ENCODE peak calls at places on chromosomes 12 and 14, in four cellular contexts. One of them, this sample, is unnamed.

GRCh38 chr12:26278666-26279065 is 83.3 kb downstream of the SSPN start:
- DNase-seq in K562: no peak
- DNase-seq in WTC11: no peak
- DNase-seq in H1: no peak
- DNase-seq in this sample: no peak

GRCh38 chr12:49974231-49974675 is 1.5 kb downstream of the AQP6 start:
- DNase-seq in WTC11: no peak
- DNase-seq in H1: peak; percentile 54
- DNase-seq in K562: peak; percentile 70
- DNase-seq in this sample: peak; percentile 88

GRCh38 chr12:49091056-49091835 is 3.4 kb downstream of the DHH start:
- DNase-seq in WTC11: peak; percentile 21
- DNase-seq in H1: peak; percentile 63
- DNase-seq in K562: peak; percentile 31
- DNase-seq in this sample: no peak

GRCh38 chr12:92905258-92905810 is 23.8 kb downstream of the EEA1 start:
- DNase-seq in H1: no peak
- DNase-seq in WTC11: no peak
- DNase-seq in K562: no peak
- DNase-seq in this sample: no peak

GRCh38 chr12:50196537-50196936 is 29.4 kb upstream of the CERS5 start:
- DNase-seq in WTC11: no peak
- DNase-seq in H1: no peak
- DNase-seq in K562: no peak
- DNase-seq in this sample: no peak

GRCh38 chr12:92987362-92987761 is 58.3 kb upstream of the EEA1 start:
- DNase-seq in K562: peak; percentile 76
- DNase-seq in WTC11: no peak
- DNase-seq in H1: no peak
- DNase-seq in this sample: peak; percentile 48

GRCh38 chr12:95054206-95054605 is 19.2 kb downstream of the NR2C1 start:
- DNase-seq in H1: no peak
- DNase-seq in K562: no peak
- DNase-seq in WTC11: no peak
- DNase-seq in this sample: no peak

GRCh38 chr12:124837958-124838803 is 25.5 kb downstream of the SCARB1 start:
- DNase-seq in H1: no peak
- DNase-seq in WTC11: no peak
- DNase-seq in K562: no peak
- DNase-seq in this sample: peak; percentile 96

GRCh38 chr12:87136330-87136976 is 880.3 kb upstream of the MGAT4C start:
- DNase-seq in K562: no peak
- DNase-seq in H1: no peak
- DNase-seq in WTC11: no peak
- DNase-seq in this sample: no peak

GRCh38 chr14:89365071-89365801 is 51.8 kb downstream of the FOXN3 start:
- DNase-seq in WTC11: no peak
- DNase-seq in H1: no peak
- DNase-seq in K562: no peak
- DNase-seq in this sample: no peak

GRCh38 chr12:46445093-46445492 is 72.5 kb upstream of the SLC38A2 start:
- DNase-seq in K562: no peak
- DNase-seq in WTC11: no peak
- DNase-seq in H1: no peak
- DNase-seq in this sample: no peak

GRCh38 chr12:117151195-117152031 is 38.9 kb downstream of the FBXO21 start:
- DNase-seq in WTC11: peak; percentile 90
- DNase-seq in H1: peak; percentile 90
- DNase-seq in K562: peak; percentile 93
- DNase-seq in this sample: peak; percentile 68

GRCh38 chr12:2118061-2118460 is 65.3 kb downstream of the CACNA1C start:
- DNase-seq in H1: no peak
- DNase-seq in WTC11: peak; percentile 30
- DNase-seq in K562: peak; percentile 5
- DNase-seq in this sample: no peak

GRCh38 chr14:90424075-90424474 is 27.2 kb downstream of the CALM1 start:
- DNase-seq in WTC11: no peak
- DNase-seq in K562: no peak
- DNase-seq in H1: no peak
- DNase-seq in this sample: no peak

GRCh38 chr14:90419200-90419599 is 22.4 kb downstream of the CALM1 start:
- DNase-seq in K562: peak; percentile 6
- DNase-seq in WTC11: no peak
- DNase-seq in H1: no peak
- DNase-seq in this sample: no peak

GRCh38 chr14:90421001-90421580 is 24.3 kb downstream of the CALM1 start:
- DNase-seq in WTC11: no peak
- DNase-seq in K562: no peak
- DNase-seq in H1: no peak
- DNase-seq in this sample: no peak

GRCh38 chr14:90423166-90423565 is 26.3 kb downstream of the CALM1 start:
- DNase-seq in K562: no peak
- DNase-seq in WTC11: no peak
- DNase-seq in H1: no peak
- DNase-seq in this sample: no peak

GRCh38 chr14:90421621-90422020 is 24.8 kb downstream of the CALM1 start:
- DNase-seq in K562: no peak
- DNase-seq in H1: no peak
- DNase-seq in WTC11: no peak
- DNase-seq in this sample: no peak
- TF ChIP-seq TEAD4 in K562: no peak
- TF ChIP-seq TEAD4 in H1: no peak
- TF ChIP-seq TEAD4 in WTC11: no peak
- TF ChIP-seq TEAD4 in this sample: no peak

DNA sequence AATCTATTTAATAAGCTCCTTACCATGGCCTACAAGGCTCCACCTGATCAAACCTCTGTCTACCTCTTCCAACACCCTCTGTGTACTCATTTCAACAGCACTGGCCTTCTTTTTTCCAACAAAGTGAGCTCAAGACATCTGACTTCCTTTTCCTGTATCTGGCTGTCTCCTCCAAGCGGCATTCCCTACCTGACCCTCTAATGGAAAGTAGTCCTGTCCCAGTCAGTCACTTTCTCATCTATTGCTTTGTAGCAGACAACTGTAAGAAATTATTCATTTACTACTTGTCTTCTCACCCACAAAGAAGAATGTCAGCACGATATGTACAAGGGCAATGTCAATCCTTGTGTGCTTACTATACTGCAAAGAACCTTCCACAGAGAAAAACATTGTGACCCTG is 149.6 kb downstream of the MED13L start:
- DNase-seq in H1: no peak
- DNase-seq in WTC11: no peak
- DNase-seq in K562: no peak
- DNase-seq in this sample: no peak
- TF ChIP-seq TEAD4 in H1: no peak
- TF ChIP-seq TEAD4 in WTC11: no peak
- TF ChIP-seq TEAD4 in K562: no peak
- TF ChIP-seq TEAD4 in this sample: no peak

GRCh38 chr12:101915856-101916255 is 38.5 kb downstream of the DRAM1 start:
- DNase-seq in H1: no peak
- DNase-seq in K562: no peak
- DNase-seq in WTC11: no peak
- DNase-seq in this sample: no peak
- TF ChIP-seq TEAD4 in H1: no peak
- TF ChIP-seq TEAD4 in K562: no peak
- TF ChIP-seq TEAD4 in WTC11: no peak
- TF ChIP-seq TEAD4 in this sample: no peak

DNA sequence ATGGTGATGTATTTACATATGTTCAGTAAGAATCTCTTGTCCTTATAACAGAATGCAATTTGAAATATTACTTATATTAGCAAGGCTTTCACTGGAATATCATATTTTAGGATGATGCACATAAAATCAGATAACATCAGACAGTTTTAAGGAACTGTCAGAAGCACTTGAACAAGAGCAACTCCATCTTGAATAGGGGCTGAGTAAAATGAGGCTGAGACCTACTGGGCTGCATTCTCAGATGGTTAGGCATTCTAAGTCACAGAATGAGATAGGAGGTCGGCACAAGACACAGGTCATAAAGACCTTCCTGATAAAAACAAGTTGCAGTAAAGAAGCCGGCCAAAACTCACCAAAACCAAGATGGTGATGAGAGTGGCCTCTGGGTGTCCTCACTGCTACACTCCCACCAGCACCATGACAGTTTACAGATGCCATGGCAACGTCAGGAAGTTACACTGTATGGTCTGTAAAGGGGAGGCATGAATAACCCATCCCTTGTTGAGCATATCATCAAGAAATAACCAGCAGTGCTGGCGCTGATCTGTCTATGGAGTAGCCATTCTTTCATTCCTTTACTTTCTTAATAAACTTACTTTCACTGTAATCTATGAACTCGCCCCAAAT is 27.6 kb upstream of the ETV6 start:
- DNase-seq in K562: peak; percentile 21
- DNase-seq in WTC11: no peak
- DNase-seq in H1: no peak
- DNase-seq in this sample: no peak
- TF ChIP-seq TEAD4 in K562: no peak
- TF ChIP-seq TEAD4 in WTC11: no peak
- TF ChIP-seq TEAD4 in H1: no peak
- TF ChIP-seq TEAD4 in this sample: no peak

GRCh38 chr12:71186571-71187288 is 28.9 kb upstream of the TSPAN8 start:
- DNase-seq in H1: no peak
- DNase-seq in WTC11: no peak
- DNase-seq in K562: no peak
- DNase-seq in this sample: no peak
- TF ChIP-seq TEAD4 in H1: no peak
- TF ChIP-seq TEAD4 in WTC11: no peak
- TF ChIP-seq TEAD4 in K562: no peak
- TF ChIP-seq TEAD4 in this sample: no peak

DNA sequence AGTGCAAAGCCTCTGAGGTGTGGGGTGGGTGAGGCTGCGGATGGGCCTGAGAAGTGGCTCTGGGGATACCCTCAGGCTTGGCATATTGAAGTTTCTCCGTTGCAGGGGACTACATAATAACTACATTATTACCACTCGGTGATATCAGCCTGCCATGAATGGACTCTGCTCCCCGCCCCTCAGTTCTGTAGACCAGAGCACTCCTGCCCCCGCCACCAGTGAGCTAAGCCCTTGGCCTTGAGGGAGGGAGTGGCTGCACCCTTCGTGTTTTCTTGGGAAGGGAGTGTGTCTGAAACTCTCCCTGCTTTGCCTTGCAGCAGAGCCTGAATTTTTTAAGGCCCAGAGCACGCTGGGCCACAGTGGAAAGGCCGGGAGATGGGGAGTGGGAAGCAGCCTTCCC is 1.7 kb downstream of the ORAI1 start:
- DNase-seq in WTC11: no peak
- DNase-seq in H1: no peak
- DNase-seq in K562: peak; percentile 65
- DNase-seq in this sample: peak; percentile 11
- TF ChIP-seq TEAD4 in WTC11: no peak
- TF ChIP-seq TEAD4 in H1: no peak
- TF ChIP-seq TEAD4 in K562: no peak
- TF ChIP-seq TEAD4 in this sample: no peak

GRCh38 chr12:14775652-14776020 is 27.6 kb downstream of the WBP11 start:
- DNase-seq in K562: no peak
- DNase-seq in WTC11: no peak
- DNase-seq in H1: no peak
- DNase-seq in this sample: no peak
- TF ChIP-seq TEAD4 in K562: no peak
- TF ChIP-seq TEAD4 in WTC11: no peak
- TF ChIP-seq TEAD4 in H1: no peak
- TF ChIP-seq TEAD4 in this sample: no peak